ENCODE peak calls at places on chromosomes 13 and 19, in four cellular contexts. E, Q, H and S are unnamed samples.

GRCh38 chr13:67224148-67224846 is 5.8 kb downstream of the PCDH9 start:
- DNase-seq in E (peak; percentile 51), Q (no peak), H (peak; percentile 83), S (peak; percentile 68)

GRCh38 chr13:18948664-18949488 is 232.7 kb downstream of the TUBA3C start:
- DNase-seq in E (no peak), Q (peak; percentile 63), H (no peak), S (no peak)

GRCh38 chr13:102977471-102977870 is 88.7 kb downstream of the SLC10A2 start:
- DNase-seq in E (no peak), Q (no peak), H (no peak), S (no peak)

GRCh38 chr19:41595258-41595889 is 19.4 kb downstream of the CEACAM21 start:
- DNase-seq in E (peak; percentile 54), Q (peak; percentile 88), H (peak; percentile 82), S (peak; percentile 54)

GRCh38 chr13:26584713-26585112 is 27.2 kb downstream of the WASF3 start:
- DNase-seq in E (no peak), Q (peak; percentile 91), H (no peak), S (peak; percentile 66)

GRCh38 chr13:105202384-105202783 is 1333.1 kb downstream of the EFNB2 start:
- DNase-seq in E (no peak), Q (no peak), H (peak; percentile 78), S (peak; percentile 55)

GRCh38 chr13:110129539-110130186 is 177.3 kb downstream of the COL4A1 start:
- DNase-seq in E (no peak), Q (no peak), H (no peak), S (no peak)

GRCh38 chr19:13103961-13104847 is 1.5 kb upstream of the LYL1 start:
- DNase-seq in E (peak; percentile 69), Q (peak; percentile 94), H (peak; percentile 81), S (no peak)

GRCh38 chr19:13796301-13797057 is 1.2 kb downstream of the ZSWIM4 start:
- DNase-seq in E (peak; percentile 74), Q (peak; percentile 98), H (peak; percentile 79), S (peak; percentile 95)

GRCh38 chr13:27401210-27401609 is 23.2 kb upstream of the GTF3A start:
- DNase-seq in E (no peak), Q (no peak), H (no peak), S (no peak)

GRCh38 chr19:13790354-13790753 is 4.9 kb upstream of the ZSWIM4 start:
- DNase-seq in E (no peak), Q (peak; percentile 75), H (no peak), S (peak; percentile 59)

GRCh38 chr19:56934438-56935090 is 94.0 kb upstream of the PEG3 start:
- DNase-seq in E (no peak), Q (no peak), H (no peak), S (no peak)

GRCh38 chr13:56670563-56670962 is 470.2 kb upstream of the PRR20A start:
- DNase-seq in E (no peak), Q (no peak), H (peak; percentile 48), S (no peak)

GRCh38 chr13:21326155-21327030 is 132.7 kb downstream of the ZDHHC20 start:
- DNase-seq in E (peak; percentile 87), Q (peak; percentile 85), H (peak; percentile 98), S (peak; percentile 22)

GRCh38 chr19:8242212-8242821 is 33.1 kb downstream of the CERS4 start:
- DNase-seq in E (no peak), Q (no peak), H (no peak), S (no peak)

GRCh38 chr19:39759457-39760184 is 19.0 kb upstream of the LEUTX start:
- DNase-seq in E (no peak), Q (no peak), H (no peak), S (no peak)

GRCh38 chr19:43759515-43759914 is 4.8 kb upstream of the SMG9 start:
- DNase-seq in E (no peak), Q (peak; percentile 92), H (peak; percentile 59), S (peak; percentile 65)

GRCh38 chr19:16383584-16384161 is 59.0 kb downstream of the KLF2 start:
- DNase-seq in E (no peak), Q (peak; percentile 52), H (no peak), S (no peak)

GRCh38 chr19:28424041-28424440 is 788.9 kb downstream of the UQCRFS1 start:
- DNase-seq in E (peak; percentile 82), Q (no peak), H (peak; percentile 95), S (peak; percentile 38)

GRCh38 chr13:89726690-89727435 is 1620.6 kb upstream of the MIR17HG start:
- DNase-seq in E (no peak), Q (no peak), H (no peak), S (peak; percentile 83)

GRCh38 chr19:38695319-38695683 is 47.9 kb downstream of the ACTN4 start:
- DNase-seq in E (no peak), Q (peak; percentile 15), H (no peak), S (no peak)

GRCh38 chr13:90846956-90847355 is 500.5 kb upstream of the MIR17HG start:
- DNase-seq in E (no peak), Q (no peak), H (no peak), S (no peak)

GRCh38 chr13:112747256-112747655 is 57.4 kb downstream of the ATP11A start:
- DNase-seq in E (no peak), Q (no peak), H (no peak), S (no peak)

GRCh38 chr13:26168276-26168814 is 53.8 kb downstream of the RNF6 start:
- DNase-seq in E (no peak), Q (no peak), H (no peak), S (no peak)

GRCh38 chr13:40077396-40078027 is 422.1 kb downstream of the COG6 start:
- DNase-seq in E (no peak), Q (no peak), H (no peak), S (no peak)

GRCh38 chr13:27973291-27973690 is 4.2 kb upstream of the CDX2 start:
- DNase-seq in E (no peak), Q (peak; percentile 55), H (no peak), S (no peak)

GRCh38 chr13:95235944-95236343 is 65.3 kb downstream of the ABCC4 start:
- DNase-seq in E (no peak), Q (no peak), H (peak; percentile 4), S (no peak)

GRCh38 chr19:616276-616675 is 17.1 kb downstream of the POLRMT start:
- DNase-seq in E (no peak), Q (no peak), H (peak; percentile 72), S (no peak)

GRCh38 chr19:45130888-45131615 is 29.7 kb downstream of the NKPD1 start:
- DNase-seq in E (no peak), Q (peak; percentile 75), H (no peak), S (no peak)

GRCh38 chr13:49347650-49348385 is 96.0 kb downstream of the CAB39L start:
- DNase-seq in E (peak; percentile 40), Q (no peak), H (peak; percentile 28), S (no peak)

GRCh38 chr13:29703421-29703820 is 107.9 kb upstream of the SLC7A1 start:
- DNase-seq in E (no peak), Q (no peak), H (no peak), S (no peak)

GRCh38 chr13:24911135-24911524 is 147.2 kb downstream of the RNF17 start:
- DNase-seq in E (no peak), Q (no peak), H (no peak), S (peak; percentile 50)

GRCh38 chr13:53012707-53013106 is 15.9 kb upstream of the OLFM4 start:
- DNase-seq in E (no peak), Q (no peak), H (no peak), S (no peak)

GRCh38 chr13:50094615-50095293 is 79.5 kb downstream of the KCNRG start:
- DNase-seq in E (no peak), Q (peak; percentile 68), H (no peak), S (peak; percentile 39)

GRCh38 chr13:80923907-80924306 is 583.0 kb upstream of the SPRY2 start:
- DNase-seq in E (no peak), Q (no peak), H (peak; percentile 8), S (no peak)

GRCh38 chr19:15448778-15449619 is 757 bp downstream of the WIZ start:
- DNase-seq in E (no peak), Q (peak; percentile 95), H (peak; percentile 82), S (no peak)

GRCh38 chr19:50519006-50519575 is 5.4 kb upstream of the ASPDH start:
- DNase-seq in E (no peak), Q (peak; percentile 72), H (no peak), S (no peak)

GRCh38 chr13:64276232-64276631 is 2860.6 kb upstream of the PCDH20 start:
- DNase-seq in E (no peak), Q (no peak), H (no peak), S (peak; percentile 33)

GRCh38 chr13:99421758-99422555 is 79.3 kb upstream of the TM9SF2 start:
- DNase-seq in E (no peak), Q (no peak), H (no peak), S (no peak)

GRCh38 chr13:99429670-99430069 is 71.6 kb upstream of the TM9SF2 start:
- DNase-seq in E (peak; percentile 11), Q (no peak), H (no peak), S (no peak)

GRCh38 chr13:99422556-99423220 is 78.6 kb upstream of the TM9SF2 start:
- DNase-seq in E (no peak), Q (no peak), H (no peak), S (no peak)

GRCh38 chr13:99425485-99426341 is 75.6 kb upstream of the TM9SF2 start:
- DNase-seq in E (peak; percentile 24), Q (no peak), H (no peak), S (no peak)

GRCh38 chr13:99426426-99426825 is 74.8 kb upstream of the TM9SF2 start:
- DNase-seq in E (peak; percentile 23), Q (no peak), H (no peak), S (no peak)
- H3K4me2 ChIP-seq in E (no peak overlapping the region), Q (no peak overlapping the region), H (no peak overlapping the region), S (no peak overlapping the region)

GRCh38 chr13:45768668-45769067 is 66.5 kb downstream of the CBY2 start:
- DNase-seq in E (no peak), Q (no peak), H (no peak), S (no peak)
- H3K4me2 ChIP-seq in E (peak overlapping the region; percentile 56), Q (no peak overlapping the region), H (peak overlapping the region; percentile 58), S (no peak overlapping the region)

GRCh38 chr19:18126097-18126496 is 26.9 kb upstream of the PIK3R2 start:
- DNase-seq in E (no peak), Q (no peak), H (no peak), S (no peak)
- H3K4me2 ChIP-seq in E (no peak overlapping the region), Q (no peak overlapping the region), H (no peak overlapping the region), S (no peak overlapping the region)

DNA sequence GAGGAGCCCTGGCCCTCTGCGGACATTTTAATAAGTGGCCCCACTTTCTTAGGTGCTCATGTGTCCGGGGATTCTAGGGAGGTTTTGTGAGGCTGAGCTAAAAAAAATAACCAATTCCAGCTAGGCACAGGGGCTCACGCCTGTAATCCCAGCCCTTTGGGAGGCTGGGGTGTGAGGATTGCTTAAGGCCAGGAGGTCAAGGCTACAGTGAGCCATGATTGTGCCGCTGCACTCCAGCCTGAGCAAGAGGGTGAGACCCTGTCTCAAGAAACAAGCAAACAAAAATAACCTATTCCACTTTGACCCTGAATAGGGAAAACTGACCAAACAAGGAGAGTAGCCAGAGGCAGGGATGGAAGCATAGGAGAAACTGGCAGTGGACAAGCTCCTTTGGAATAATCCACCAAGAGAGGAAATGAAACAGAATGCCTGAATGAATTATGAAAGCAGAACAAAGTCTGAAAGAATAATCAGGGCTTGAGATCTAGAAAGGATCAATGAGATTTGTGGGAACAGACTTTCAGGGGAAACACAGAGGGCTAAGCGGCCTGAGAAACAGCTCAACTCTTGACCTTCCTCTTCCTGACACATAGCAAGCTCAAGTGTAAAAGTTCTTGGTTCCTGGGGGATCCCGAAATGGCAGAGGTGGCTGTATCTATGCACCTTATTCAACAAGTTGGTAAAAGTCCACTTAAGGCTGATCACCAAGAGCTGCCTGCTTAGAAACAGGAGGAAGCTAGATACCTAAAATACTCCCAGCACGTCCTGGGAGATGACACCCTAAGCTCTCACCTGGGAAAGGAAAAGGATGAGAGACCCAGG is 30.1 kb upstream of the FFAR2 start:
- DNase-seq in E (no peak), Q (no peak), H (no peak), S (no peak)
- H3K4me2 ChIP-seq in E (no peak overlapping the region), Q (no peak overlapping the region), H (no peak overlapping the region), S (no peak overlapping the region)